ENCODE peak calls at places on chromosomes 11 and 22, in five cellular contexts. U, A, I, C and V are unnamed samples. For H3K9me3, the result is how much of the 10 kb centered on the place peaks cover.

GRCh38 chr22:29491012-29491411 is 11.0 kb downstream of the NEFH start:
- DNase-seq in C (no peak), I (no peak), U (no peak), A (no peak), V (no peak)

GRCh38 chr11:109132539-109132938 is 289.5 kb upstream of the C11orf87 start:
- DNase-seq in A (no peak), U (no peak), C (no peak), I (no peak), V (no peak)

GRCh38 chr22:46104881-46105493 is 45.3 kb upstream of the PPARA start:
- DNase-seq in U (no peak), I (no peak), A (no peak), C (no peak), V (no peak)

GRCh38 chr11:34235591-34236071 is 122.2 kb downstream of the ABTB2 start:
- DNase-seq in U (no peak), C (no peak), I (no peak), A (no peak), V (no peak)

GRCh38 chr11:96154802-96155520 is 188.0 kb downstream of the MAML2 start:
- DNase-seq in U (no peak), A (no peak), I (no peak), C (no peak), V (no peak)

GRCh38 chr11:72221386-72221785 is 3.2 kb upstream of the INPPL1 start:
- DNase-seq in A (peak), C (no peak), I (no peak), U (no peak), V (no peak)

GRCh38 chr11:65254724-65255123 is 7.0 kb upstream of the POLA2 start:
- DNase-seq in C (no peak), I (no peak), A (no peak), U (no peak), V (no peak)

GRCh38 chr22:35648066-35649025 is at the start of gene APOL6:
- DNase-seq in C (peak), A (no peak), U (no peak), I (no peak), V (no peak)

GRCh38 chr11:4467043-4467442 is 15.4 kb upstream of the OR52K1 start:
- DNase-seq in U (no peak), I (no peak), C (no peak), A (no peak), V (no peak)

GRCh38 chr22:23752090-23752691 is 1.3 kb upstream of the ZNF70 start:
- DNase-seq in U (no peak), I (no peak), C (no peak), A (peak), V (no peak)

GRCh38 chr11:114250180-114250579 is 46.0 kb upstream of the NNMT start:
- DNase-seq in C (no peak), I (no peak), U (no peak), A (no peak), V (no peak)

GRCh38 chr11:90288207-90288821 is 65.5 kb upstream of the CHORDC1 start:
- DNase-seq in C (peak), U (no peak), A (no peak), I (peak), V (peak)

GRCh38 chr22:20885017-20885556 is 26.3 kb downstream of the SNAP29 start:
- DNase-seq in I (no peak), U (no peak), A (no peak), C (no peak), V (no peak)

DNA sequence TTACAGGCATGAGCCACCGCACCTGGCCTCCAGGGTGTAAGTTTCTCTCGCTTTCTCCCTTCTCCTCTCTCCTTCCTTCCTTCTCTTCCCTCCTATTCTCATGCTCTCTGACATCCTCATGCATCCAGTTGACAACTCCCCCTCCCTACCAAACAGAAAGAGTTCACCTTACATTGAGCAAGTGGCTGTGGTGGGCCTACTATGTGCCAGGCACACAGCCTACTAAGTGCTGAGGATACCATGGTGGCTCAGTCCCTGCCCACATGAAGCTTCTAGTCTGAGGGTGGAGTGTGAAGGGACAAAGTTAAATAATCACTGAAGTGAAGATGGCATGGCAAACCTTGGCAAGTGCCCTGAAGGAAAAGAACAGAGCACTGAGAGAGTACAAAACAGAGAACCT is 9.6 kb upstream of the DAGLA start:
- DNase-seq in I (no peak), A (no peak), C (no peak), U (no peak), V (no peak)
- H3K27ac ChIP-seq in I (no peak), A (no peak), C (no peak), U (no peak), V (no peak)

DNA sequence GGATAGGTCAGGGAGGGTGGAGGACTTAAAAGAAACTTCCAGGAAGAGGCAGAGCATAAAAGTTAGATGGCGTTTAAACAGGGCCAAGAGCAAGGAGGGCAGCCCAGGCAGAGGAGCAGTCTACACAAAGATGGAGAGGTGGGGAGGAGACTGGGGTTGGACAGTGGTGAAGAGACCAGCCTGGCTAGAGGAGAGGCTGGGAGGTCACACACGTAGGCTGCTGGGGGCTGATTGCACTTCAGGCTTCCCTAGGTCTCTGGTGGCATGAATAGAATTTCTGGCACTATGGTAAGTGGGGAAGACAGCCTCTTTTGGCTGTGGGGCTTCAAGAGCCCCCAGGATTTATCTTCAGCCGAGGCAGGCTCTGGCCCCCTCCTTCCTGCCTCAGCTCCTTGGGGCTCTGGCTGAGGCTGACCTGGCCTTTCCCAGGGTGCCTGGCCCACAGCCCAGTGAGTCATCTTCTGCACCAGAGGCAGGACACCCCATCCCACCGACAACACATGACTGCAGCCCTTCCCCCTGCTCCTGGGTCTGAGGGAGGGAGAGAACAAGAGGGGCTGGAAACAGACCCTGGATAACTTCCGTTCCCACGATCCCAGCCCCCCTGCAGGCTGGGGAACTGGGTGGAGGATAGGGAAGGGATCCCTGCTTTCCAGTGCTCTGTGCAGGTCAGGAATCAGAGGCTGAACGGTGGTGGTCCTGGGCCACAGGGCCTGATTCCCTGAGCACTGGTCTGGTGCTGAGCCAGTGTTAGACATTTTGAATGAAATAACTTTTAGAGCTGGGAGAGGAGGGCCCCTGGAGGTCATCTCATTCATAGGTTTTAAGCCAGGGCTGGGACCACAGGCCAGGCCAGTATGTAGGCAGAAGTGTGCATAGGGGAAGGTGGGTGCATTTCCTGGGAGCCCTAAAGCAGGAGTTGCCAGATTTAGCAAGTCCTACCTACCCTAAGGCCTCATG is 26.4 kb downstream of the ARHGEF17 start:
- DNase-seq in U (peak), A (peak), I (peak), C (peak), V (no peak)
- H3K4me3 ChIP-seq in U (no peak), A (no peak), I (no peak), C (no peak), V (no peak)

DNA sequence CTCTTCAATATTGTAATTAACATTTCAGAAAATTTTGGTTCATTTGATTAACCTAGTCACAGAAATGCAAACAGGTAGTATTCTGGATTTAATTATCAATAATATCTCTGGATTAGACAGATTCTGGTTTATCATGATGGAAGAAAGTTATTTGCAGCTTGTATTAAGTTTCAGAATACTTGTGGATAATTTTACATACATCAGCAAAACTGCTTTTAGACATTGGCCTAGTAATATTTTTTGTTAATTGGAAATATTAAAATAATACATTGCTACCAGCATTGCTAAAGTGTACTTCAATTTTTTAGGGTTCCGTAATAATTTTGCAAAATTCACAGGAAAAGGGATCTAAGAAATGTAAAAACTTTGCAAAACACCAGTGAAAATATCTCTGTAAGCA is 3.8 kb upstream of the OR5D14 start:
- DNase-seq in I (no peak), C (no peak), U (no peak), A (no peak), V (no peak)
- H3K9me3 ChIP-seq in I (under half), C (under half), U (under half), A (under half), V (under half)

DNA sequence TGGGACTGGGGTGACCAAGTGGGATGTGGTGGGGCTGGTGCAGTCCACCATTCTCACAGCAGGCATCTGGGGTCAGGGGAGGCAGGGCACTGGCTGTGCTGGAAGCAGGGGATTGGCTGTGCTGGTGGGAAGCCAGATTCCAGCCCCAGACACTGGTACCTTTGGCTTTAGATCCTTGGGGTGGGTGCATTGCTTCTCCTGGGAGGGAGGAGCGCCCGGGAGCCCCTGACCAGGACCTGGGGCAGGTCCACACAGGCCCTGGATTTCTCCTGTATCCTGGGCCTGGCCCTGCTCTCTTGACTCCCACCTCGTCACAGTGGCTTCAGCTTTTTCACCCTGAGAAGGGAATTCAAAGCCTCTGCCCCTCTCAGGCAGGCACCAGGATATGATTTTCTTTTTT is 38.5 kb downstream of the ST3GAL4 start:
- DNase-seq in U (no peak), C (no peak), I (no peak), A (no peak), V (no peak)
- H3K27ac ChIP-seq in U (peak), C (no peak), I (no peak), A (no peak), V (no peak)

GRCh38 chr22:49723478-49724029 is 104.1 kb downstream of the BRD1 start:
- DNase-seq in C (no peak), U (no peak), A (no peak), I (no peak), V (no peak)
- H3K4me3 ChIP-seq in C (no peak), U (no peak), A (no peak), I (no peak), V (no peak)

DNA sequence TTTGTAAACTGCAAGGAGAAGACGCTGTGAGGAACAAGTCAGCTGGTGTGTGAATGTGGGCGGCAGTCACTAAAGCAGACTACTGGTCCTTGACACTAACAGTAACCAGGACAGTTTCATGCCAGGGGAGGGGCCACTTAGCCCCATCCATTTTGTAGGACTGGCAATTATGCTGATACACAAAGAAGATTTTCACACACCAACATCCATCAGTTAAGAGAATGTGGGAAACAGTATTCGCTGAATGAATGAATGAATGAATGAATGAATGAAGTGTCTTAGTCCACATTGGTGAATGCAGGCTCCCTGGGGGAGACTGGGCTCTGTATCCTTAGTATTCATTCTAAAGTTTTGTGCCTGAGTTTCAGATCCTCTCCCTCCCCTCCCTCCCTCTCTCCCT is 590.4 kb downstream of the BRD1 start:
- DNase-seq in C (no peak), A (no peak), U (no peak), I (no peak), V (no peak)
- H3K9me3 ChIP-seq in C (under half), A (under half), U (under half), I (under half), V (under half)

GRCh38 chr11:45805305-45806071 is 539 bp downstream of the SLC35C1 start:
- DNase-seq in A (peak), U (peak), C (peak), I (peak), V (no peak)
- H3K27ac ChIP-seq in A (peak), U (peak), C (peak), I (peak), V (no peak)

GRCh38 chr22:30607939-30608338 is 965 bp downstream of the TCN2 start:
- DNase-seq in C (no peak), U (no peak), I (no peak), A (no peak), V (no peak)

GRCh38 chr22:30611197-30611596 is 4.2 kb downstream of the TCN2 start:
- DNase-seq in U (no peak), I (no peak), C (no peak), A (no peak), V (no peak)

GRCh38 chr22:30610299-30610698 is 3.3 kb downstream of the TCN2 start:
- DNase-seq in C (no peak), I (no peak), U (no peak), A (no peak), V (no peak)

GRCh38 chr22:30607300-30607930 is 441 bp downstream of the TCN2 start:
- DNase-seq in A (no peak), C (no peak), I (no peak), U (no peak), V (no peak)

GRCh38 chr22:30609260-30610185 is 2.5 kb downstream of the TCN2 start:
- DNase-seq in U (peak), I (no peak), C (peak), A (no peak), V (no peak)
- H3K4me3 ChIP-seq in U (no peak), I (no peak), C (no peak), A (no peak), V (no peak)